ENCODE peak calls at places on chromosomes 5 and 9, in four cellular contexts. V is GM03348, Z is lung, M is M059J. R is an unnamed sample.

GRCh38 chr9:119588874-119589560 is 219.8 kb upstream of the BRINP1 start:
- DNase-seq in V (no peak), Z (no peak), M (no peak), R (no peak)

GRCh38 chr5:169265888-169266287 is 35.1 kb downstream of the SLIT3 start:
- DNase-seq in V (no peak), Z (no peak), M (peak), R (no peak)

GRCh38 chr5:36198281-36198680 is 43.4 kb downstream of the NADK2 start:
- DNase-seq in V (peak), Z (no peak), M (no peak), R (no peak)

GRCh38 chr5:82169892-82170291 is 108.3 kb downstream of the RPS23 start:
- DNase-seq in V (no peak), Z (no peak), M (no peak), R (no peak)

GRCh38 chr5:168822745-168823281 is 243.6 kb upstream of the PANK3 start:
- DNase-seq in V (peak), Z (no peak), M (peak), R (no peak)

GRCh38 chr5:38845555-38846378 is at the start of gene OSMR:
- DNase-seq in V (peak), Z (peak), M (peak), R (peak)

GRCh38 chr5:66898241-66899039 is 298.2 kb downstream of the CD180 start:
- DNase-seq in V (no peak), Z (no peak), M (no peak), R (no peak)

GRCh38 chr9:136255166-136255538 is 9.5 kb upstream of the QSOX2 start:
- DNase-seq in V (peak), Z (no peak), M (peak), R (no peak)

GRCh38 chr5:59893436-59894227 is at the start of gene PDE4D:
- DNase-seq in V (peak), Z (peak), M (peak), R (no peak)

GRCh38 chr9:78958887-78959286 is 612.9 kb upstream of the TLE4 start:
- DNase-seq in V (no peak), Z (no peak), M (peak), R (no peak)

GRCh38 chr5:79474416-79475173 is 39.3 kb downstream of the HOMER1 start:
- DNase-seq in V (peak), Z (no peak), M (no peak), R (no peak)

GRCh38 chr9:456365-456764 is 241.7 kb downstream of the DOCK8 start:
- DNase-seq in V (no peak), Z (no peak), M (peak), R (no peak)

GRCh38 chr5:36611520-36612274 is 5.3 kb downstream of the SLC1A3 start:
- DNase-seq in V (no peak), Z (no peak), M (no peak), R (no peak)

GRCh38 chr9:69980041-69980440 is 63.6 kb upstream of the MAMDC2 start:
- DNase-seq in V (peak), Z (no peak), M (no peak), R (no peak)

GRCh38 chr5:107012371-107012770 is 658.4 kb downstream of the EFNA5 start:
- DNase-seq in V (no peak), Z (no peak), M (no peak), R (no peak)

GRCh38 chr9:33147770-33148169 is 19.4 kb downstream of the B4GALT1 start:
- DNase-seq in V (no peak), Z (no peak), M (no peak), R (no peak)

GRCh38 chr9:7192266-7192665 is 434.5 kb downstream of the KDM4C start:
- DNase-seq in V (no peak), Z (no peak), M (no peak), R (no peak)

GRCh38 chr5:38347896-38348295 is 89.5 kb downstream of the EGFLAM start:
- DNase-seq in V (no peak), Z (no peak), M (peak), R (no peak)

GRCh38 chr5:55454282-55454681 is 80.5 kb downstream of the PLPP1 start:
- DNase-seq in V (no peak), Z (no peak), M (no peak), R (no peak)

GRCh38 chr9:115369322-115369957 is 251.5 kb upstream of the TNC start:
- DNase-seq in V (peak), Z (no peak), M (peak), R (no peak)

GRCh38 chr9:78557540-78557939 is 260.6 kb downstream of the PSAT1 start:
- DNase-seq in V (no peak), Z (no peak), M (no peak), R (no peak)

GRCh38 chr9:93133641-93134017 is 422 bp downstream of the NINJ1 start:
- DNase-seq in V (peak), Z (peak), M (peak), R (no peak)

GRCh38 chr9:112158629-112159228 is 16.4 kb downstream of the SUSD1 start:
- DNase-seq in V (no peak), Z (no peak), M (no peak), R (no peak)

GRCh38 chr9:112546149-112547012 is 59.8 kb downstream of the KIAA1958 start:
- DNase-seq in V (no peak), Z (no peak), M (peak), R (no peak)

GRCh38 chr9:118170032-118170955 is 466.1 kb downstream of the TLR4 start:
- DNase-seq in V (peak), Z (no peak), M (peak), R (peak)

GRCh38 chr5:79878721-79879336 is 112.2 kb downstream of the MTX3 start:
- DNase-seq in V (no peak), Z (no peak), M (no peak), R (no peak)

GRCh38 chr5:138110266-138110963 is 26.6 kb downstream of the WNT8A start:
- DNase-seq in V (no peak), Z (no peak), M (peak), R (no peak)

GRCh38 chr5:92939428-92939827 is 641.6 kb downstream of the NR2F1-AS1 start:
- DNase-seq in V (no peak), Z (no peak), M (peak), R (no peak)

GRCh38 chr5:115657125-115657882 is 31.5 kb upstream of the TMED7 start:
- DNase-seq in V (no peak), Z (no peak), M (no peak), R (no peak)

GRCh38 chr5:120446896-120447295 is 17.2 kb upstream of the PRR16 start:
- DNase-seq in V (peak), Z (no peak), M (no peak), R (no peak)

GRCh38 chr9:77417570-77417969 is 230.6 kb downstream of the GNA14 start:
- DNase-seq in V (peak), Z (no peak), M (peak), R (no peak)

GRCh38 chr9:134626576-134627416 is 14.8 kb upstream of the COL5A1 start:
- DNase-seq in V (no peak), Z (no peak), M (peak), R (no peak)

GRCh38 chr9:137316012-137316981 is 14.2 kb upstream of the NRARP start:
- DNase-seq in V (peak), Z (no peak), M (no peak), R (no peak)

GRCh38 chr9:91945277-91946074 is 4.6 kb downstream of the ROR2 start:
- DNase-seq in V (peak), Z (no peak), M (peak), R (no peak)